ENCODE peak calls at places on chromosomes 2 and 18, in six cellular contexts. P, F, H, Y, E and V are unnamed samples.

GRCh38 chr2:80748576-80748975 is 444.0 kb upstream of the LRRTM1 start:
- DNase-seq in F (no peak), P (no peak), Y (no peak), E (no peak), H (no peak), V (no peak)

GRCh38 chr2:162245051-162245450 is 1.8 kb upstream of the FAP start:
- DNase-seq in Y (no peak), H (no peak), P (no peak), E (no peak), F (no peak), V (no peak)

GRCh38 chr18:35397976-35398375 is 20.8 kb upstream of the ZNF396 start:
- DNase-seq in H (no peak), Y (no peak), P (no peak), F (no peak), E (no peak), V (no peak)

GRCh38 chr2:214361116-214361515 is 49.7 kb upstream of the VWC2L start:
- DNase-seq in Y (no peak), H (no peak), F (no peak), P (no peak), E (no peak), V (no peak)

GRCh38 chr2:101820519-101820918 is 123.0 kb downstream of the MAP4K4 start:
- DNase-seq in F (no peak), E (peak; percentile 66), P (peak; percentile 49), H (no peak), Y (no peak), V (no peak)

GRCh38 chr18:48896875-48897511 is 53.8 kb downstream of the SMAD7 start:
- DNase-seq in H (peak; percentile 58), Y (peak; percentile 73), E (no peak), P (no peak), F (no peak), V (no peak)

GRCh38 chr2:101063352-101063751 is 61.3 kb downstream of the RPL31 start:
- DNase-seq in F (no peak), E (peak; percentile 95), H (peak; percentile 47), P (peak; percentile 47), Y (no peak), V (no peak)

GRCh38 chr2:98569915-98570314 is 38.4 kb downstream of the COA5 start:
- DNase-seq in F (no peak), P (no peak), Y (no peak), E (no peak), H (no peak), V (no peak)

GRCh38 chr18:78818961-78819360 is 160.7 kb upstream of the SALL3 start:
- DNase-seq in P (no peak), F (no peak), Y (no peak), E (no peak), H (no peak), V (no peak)

GRCh38 chr18:35479911-35480586 is 17.7 kb downstream of the INO80C start:
- DNase-seq in P (no peak), F (no peak), E (no peak), H (no peak), Y (no peak), V (no peak)

GRCh38 chr2:100071350-100072043 is 70.9 kb downstream of the AFF3 start:
- DNase-seq in P (no peak), F (no peak), Y (no peak), H (no peak), E (no peak), V (no peak)

GRCh38 chr2:239803102-239803763 is 221.9 kb downstream of the NDUFA10 start:
- DNase-seq in H (no peak), F (peak; percentile 1), E (no peak), Y (no peak), P (no peak), V (no peak)

GRCh38 chr2:229152784-229153183 is 118.3 kb downstream of the PID1 start:
- DNase-seq in F (no peak), Y (no peak), H (no peak), P (no peak), E (no peak), V (no peak)
- TF ChIP-seq CTCF in F (no peak), Y (no peak), H (no peak), P (no peak), E (no peak), V (no peak)

DNA sequence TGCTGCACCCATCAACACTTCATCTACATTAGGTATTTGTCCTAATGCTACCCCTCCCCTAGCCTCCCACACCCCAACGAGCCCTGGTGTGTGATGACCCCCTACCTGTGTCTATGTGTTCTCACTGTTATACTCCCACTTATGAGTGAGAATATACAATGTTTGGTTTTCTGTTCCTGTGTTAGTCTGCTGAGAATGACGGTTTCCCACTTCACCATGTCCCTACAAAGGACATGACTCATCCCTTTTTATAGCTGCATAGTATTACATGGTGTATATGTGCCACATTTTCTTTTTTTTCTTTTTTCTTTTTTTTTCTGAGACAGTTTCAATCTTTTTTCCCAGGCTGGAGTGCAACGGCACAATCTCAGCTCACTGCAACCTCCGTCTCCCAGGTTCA is 284.1 kb upstream of the CYP26B1 start:
- DNase-seq in P (no peak), E (no peak), H (no peak), Y (no peak), F (no peak), V (no peak)
- TF ChIP-seq CTCF in P (no peak), E (no peak), H (no peak), Y (no peak), F (no peak), V (no peak)

DNA sequence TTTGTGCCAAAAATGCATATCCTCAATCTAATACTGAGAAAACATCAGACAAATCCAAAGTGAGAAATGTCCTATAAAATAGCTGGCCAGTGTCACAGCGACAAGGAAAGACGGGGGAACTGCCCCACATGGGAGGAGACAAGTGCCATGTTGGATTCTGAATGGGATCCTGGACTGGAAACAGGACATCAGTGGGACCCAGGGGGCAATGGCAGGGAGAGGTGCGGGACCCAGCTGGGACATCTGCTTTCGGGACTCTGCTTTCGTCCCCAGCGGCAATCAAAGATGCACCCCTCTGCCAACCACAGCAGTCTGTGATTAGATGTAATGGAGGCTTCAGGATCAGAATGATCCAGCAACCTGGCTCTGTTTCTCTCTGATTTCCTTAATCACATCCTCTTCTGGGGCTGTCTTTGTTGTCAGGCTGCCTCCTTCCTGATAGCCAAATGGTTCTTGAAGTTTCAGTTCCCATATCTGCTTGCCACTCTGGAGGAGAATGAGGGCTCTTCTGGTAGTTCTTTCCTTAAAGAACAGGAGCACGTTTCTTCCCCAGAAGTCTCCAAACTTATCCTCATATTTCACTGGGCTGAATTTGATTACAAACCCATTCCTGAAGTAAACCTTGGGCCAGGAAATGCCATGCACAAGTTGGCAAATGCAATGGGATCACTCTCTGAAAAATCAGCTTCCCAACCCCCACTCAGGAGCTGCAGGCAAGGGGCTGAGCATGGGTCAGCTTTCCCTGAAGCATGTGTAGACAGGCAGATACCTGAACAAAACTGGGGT is 13.6 kb upstream of the PROC start:
- DNase-seq in F (no peak), Y (no peak), H (no peak), E (no peak), P (no peak), V (no peak)
- TF ChIP-seq CTCF in F (no peak), Y (no peak), H (no peak), E (no peak), P (no peak), V (no peak)

GRCh38 chr2:138090330-138090729 is 126.1 kb downstream of the HNMT start:
- DNase-seq in E (peak; percentile 66), Y (peak; percentile 39), H (no peak), F (no peak), P (peak; percentile 1), V (no peak)
- TF ChIP-seq CTCF in E (peak; percentile 63), Y (peak; percentile 55), H (no peak), F (peak; percentile 68), P (peak; percentile 76), V (peak; percentile 57)